ENCODE peak calls at places on chromosomes 5 and 9, in five cellular contexts. S is left ventricle myocardium inferior, H is GM12865, B is astrocyte, A is ovary. O is an unnamed sample.

GRCh38 chr5:150999704-151000452 is 20.5 kb upstream of the GPX3 start:
- DNase-seq in A (peak; percentile 73), B (no peak), H (no peak), S (peak; percentile 68), O (no peak)

GRCh38 chr5:177980776-177981175 is 15.3 kb downstream of the PROP1 start:
- DNase-seq in H (no peak), A (peak; percentile 42), S (no peak), B (peak; percentile 4), O (no peak)

GRCh38 chr5:112253478-112254250 is 165.4 kb downstream of the EPB41L4A start:
- DNase-seq in H (no peak), B (peak; percentile 29), A (no peak), S (peak; percentile 25), O (no peak)

GRCh38 chr9:110241491-110242321 is 14.6 kb downstream of the TXN start:
- DNase-seq in B (no peak), S (no peak), A (no peak), H (no peak), O (no peak)

GRCh38 chr9:130337784-130338380 is 72.3 kb downstream of the HMCN2 start:
- DNase-seq in A (no peak), H (no peak), B (no peak), S (no peak), O (no peak)

GRCh38 chr5:137583129-137583528 is 84.0 kb upstream of the SPOCK1 start:
- DNase-seq in H (no peak), A (no peak), B (no peak), S (no peak), O (no peak)

GRCh38 chr5:150778517-150779396 is at the start of gene SMIM3:
- DNase-seq in B (peak; percentile 54), S (peak; percentile 89), H (peak; percentile 52), A (peak; percentile 85), O (no peak)

GRCh38 chr9:112556497-112557085 is 70.0 kb downstream of the KIAA1958 start:
- DNase-seq in A (no peak), S (no peak), B (peak; percentile 87), H (no peak), O (no peak)

GRCh38 chr5:43702815-43703214 is 99.8 kb downstream of the NNT start:
- DNase-seq in S (no peak), B (peak; percentile 62), A (no peak), H (no peak), O (peak; percentile 38)

GRCh38 chr5:136000937-136001336 is 27.9 kb upstream of the TGFBI start:
- DNase-seq in S (no peak), H (no peak), B (no peak), A (no peak), O (no peak)

GRCh38 chr9:8816361-8816760 is 1016.8 kb upstream of the DMAC1 start:
- DNase-seq in H (peak; percentile 1), S (no peak), B (no peak), A (no peak), O (no peak)

GRCh38 chr5:77211013-77211690 is 672 bp downstream of the PDE8B start:
- DNase-seq in B (no peak), S (no peak), H (no peak), A (peak; percentile 10), O (no peak)

GRCh38 chr5:59351076-59351794 is 542.3 kb downstream of the PDE4D start:
- DNase-seq in H (no peak), A (peak; percentile 43), B (peak; percentile 22), S (no peak), O (no peak)

GRCh38 chr9:88388886-88389617 is 808 bp downstream of the SPIN1 start:
- DNase-seq in B (peak; percentile 72), S (peak; percentile 56), H (peak; percentile 57), A (peak; percentile 62), O (no peak)

GRCh38 chr9:91824591-91825339 is 125.3 kb downstream of the ROR2 start:
- DNase-seq in S (peak; percentile 44), A (no peak), B (no peak), H (no peak), O (no peak)

GRCh38 chr5:163586431-163587033 is 81.1 kb downstream of the MAT2B start:
- DNase-seq in B (peak; percentile 54), S (no peak), H (no peak), A (no peak), O (no peak)

GRCh38 chr5:56561-57290 is 35.2 kb upstream of the PLEKHG4B start:
- DNase-seq in H (peak; percentile 23), S (no peak), B (peak; percentile 26), A (peak; percentile 22), O (no peak)

GRCh38 chr5:145775893-145776444 is 59.2 kb downstream of the PRELID2 start:
- DNase-seq in H (no peak), S (no peak), B (peak; percentile 86), A (peak; percentile 19), O (peak; percentile 78)

GRCh38 chr5:171272996-171273970 is 35.8 kb upstream of the TLX3 start:
- DNase-seq in S (no peak), B (no peak), H (peak; percentile 47), A (no peak), O (no peak)

GRCh38 chr5:160271396-160271795 is 41.0 kb downstream of the CCNJL start:
- DNase-seq in S (no peak), B (no peak), H (peak; percentile 60), A (no peak), O (no peak)

GRCh38 chr5:10578869-10579268 is 15.0 kb downstream of the ANKRD33B start:
- DNase-seq in A (no peak), H (peak; percentile 89), S (no peak), B (no peak), O (no peak)

GRCh38 chr5:71697967-71698366 is 21.1 kb upstream of the CARTPT start:
- DNase-seq in H (no peak), S (peak; percentile 25), B (no peak), A (no peak), O (no peak)
- TF ChIP-seq CTCF in H (peak; percentile 35), S (peak; percentile 68), B (peak; percentile 20), A (no peak), O (peak; percentile 42)

DNA sequence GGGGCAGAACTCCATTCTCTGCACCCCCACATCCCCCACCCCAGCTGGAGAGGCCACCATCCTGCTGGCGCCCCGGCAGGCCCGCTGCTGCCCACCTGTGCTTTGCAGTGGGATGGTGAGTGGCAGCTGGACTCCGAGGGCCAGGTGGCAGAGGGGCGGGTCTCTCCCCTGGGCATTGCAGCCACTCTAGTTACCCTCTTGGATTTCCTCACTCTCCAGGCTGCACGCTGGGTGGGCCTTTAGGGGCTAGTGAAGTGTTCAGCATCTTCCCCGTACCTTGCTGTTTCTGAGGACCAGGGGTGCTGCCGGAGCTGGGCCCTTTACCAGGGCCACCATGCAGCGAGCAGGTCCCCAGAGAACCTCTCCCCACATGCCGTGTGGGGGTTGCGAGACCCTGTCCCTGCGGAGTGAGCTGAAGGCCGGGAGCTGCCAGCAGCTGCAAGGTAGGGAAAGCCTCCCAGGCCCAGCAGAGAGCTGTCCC is 88.4 kb upstream of the SH3PXD2B start:
- DNase-seq in A (peak; percentile 5), B (no peak), H (no peak), S (no peak), O (no peak)
- H3K4me3 ChIP-seq in A (no peak overlapping the region), B (no peak overlapping the region), H (no peak overlapping the region), S (no peak overlapping the region), O (no peak overlapping the region)

DNA sequence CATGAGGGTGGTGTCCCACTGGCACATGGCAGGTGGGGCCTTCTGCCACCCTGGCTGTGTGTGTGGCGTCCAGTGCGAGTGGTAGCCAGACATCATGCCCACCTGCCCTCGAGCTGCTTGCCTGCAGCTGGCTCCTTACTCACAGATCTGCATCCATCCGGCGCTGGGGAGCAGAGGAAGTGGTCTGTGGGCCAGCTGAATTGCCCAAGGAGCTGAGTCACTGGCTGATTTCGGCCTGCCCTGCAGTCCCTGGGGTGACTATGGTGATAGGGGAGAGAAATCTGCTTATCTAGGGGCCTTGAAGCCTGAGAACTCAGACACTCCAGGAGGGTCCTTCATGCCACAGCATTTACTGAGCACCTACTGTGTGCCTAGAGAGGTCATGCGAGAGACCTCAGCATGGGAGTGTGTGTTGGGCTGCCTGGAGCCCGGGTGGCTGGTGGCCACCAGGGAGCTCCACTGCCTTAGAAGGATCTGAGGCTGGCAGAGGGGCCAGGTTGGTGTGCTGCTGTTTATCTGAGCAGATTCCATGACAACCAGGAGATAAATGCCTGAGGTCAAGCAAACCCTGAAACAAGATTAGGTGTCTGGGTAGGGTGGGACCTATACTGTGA is 57.1 kb downstream of the SLC22A5 start:
- DNase-seq in S (peak; percentile 70), H (peak; percentile 92), B (peak; percentile 94), A (peak; percentile 46), O (peak; percentile 72)
- TF ChIP-seq CTCF in S (peak; percentile 41), H (peak; percentile 61), B (peak; percentile 10), A (no peak), O (peak; percentile 66)

DNA sequence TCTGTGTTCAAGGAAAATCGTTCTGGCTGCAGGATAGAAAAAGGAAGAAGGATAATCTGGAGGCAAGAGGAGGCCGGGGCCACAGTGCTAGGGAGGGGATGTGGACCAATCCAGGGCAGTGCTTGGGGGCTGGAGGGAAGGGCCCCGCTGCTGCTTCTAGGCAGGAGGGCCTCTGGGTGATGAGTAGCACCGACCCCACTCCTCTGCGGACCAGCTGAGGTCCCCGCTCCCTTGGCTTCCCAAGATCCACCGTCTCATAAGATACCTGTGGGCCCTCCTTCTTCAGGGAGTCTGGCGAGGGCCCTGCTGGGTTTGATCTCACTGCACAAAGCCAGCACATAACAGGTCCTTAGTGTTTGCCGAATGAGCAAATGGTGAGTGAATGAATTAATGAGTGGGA is 93.5 kb upstream of the MVB12B start:
- DNase-seq in A (no peak), S (no peak), B (no peak), H (no peak), O (no peak)
- H3K4me3 ChIP-seq in A (no peak overlapping the region), S (no peak overlapping the region), B (no peak overlapping the region), H (no peak overlapping the region), O (no peak overlapping the region)

GRCh38 chr5:37043693-37044092 is 167.1 kb downstream of the NIPBL start:
- DNase-seq in H (peak; percentile 5), A (no peak), S (no peak), B (no peak), O (no peak)
- TF ChIP-seq CTCF in H (peak; percentile 10), A (no peak), S (no peak), B (no peak), O (no peak)

DNA sequence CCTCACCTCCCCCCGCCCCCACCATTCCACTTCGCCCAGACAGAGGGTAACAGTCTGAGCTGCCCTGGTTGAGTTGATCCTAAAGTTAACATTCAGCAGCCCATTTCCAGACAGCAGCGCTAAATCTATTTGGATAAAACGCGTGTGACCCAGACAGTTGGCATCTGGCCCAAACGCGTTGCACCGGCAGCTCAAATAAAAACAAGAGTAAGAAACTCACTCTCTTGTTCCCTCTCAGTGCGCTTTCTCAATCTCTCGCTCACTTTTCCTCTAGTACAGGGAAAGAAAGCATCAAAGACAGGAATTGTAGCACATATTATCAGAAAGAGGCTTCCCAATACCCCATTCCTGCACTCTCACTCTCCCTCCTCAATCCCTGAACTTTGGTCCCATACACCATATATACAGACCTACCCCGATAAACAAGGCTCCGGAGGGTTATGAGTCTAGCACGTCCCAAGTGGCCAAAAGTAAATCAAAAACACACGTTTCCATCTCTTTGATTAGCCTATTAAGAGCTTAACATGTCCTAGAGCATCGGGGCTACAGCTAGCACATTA is 1.3 kb downstream of the ADAMTS6 start:
- DNase-seq in A (peak; percentile 70), B (peak; percentile 81), H (peak; percentile 53), S (peak; percentile 80), O (peak; percentile 57)
- H3K4me3 ChIP-seq in A (peak overlapping the region; percentile 43), B (peak overlapping the region; percentile 95), H (peak overlapping the region; percentile 92), S (peak overlapping the region; percentile 76), O (peak overlapping the region; percentile 64)